ENCODE peak calls at places on chromosome 7, in nine cellular contexts. R is IMR-90, Q is H1, I is suprapubic skin, T is right lobe of liver, B is NB4, J is heart left ventricle, P is ovary, D is esophagus squamous epithelium. A is an unnamed sample.

GRCh38 chr7:122532406-122533269 is 166.3 kb downstream of the RNF133 start:
- DNase-seq in R (peak), Q (no peak), I (no peak), T (no peak), B (peak), J (no peak), P (no peak), D (no peak), A (no peak)

GRCh38 chr7:120052884-120053382 is 220.0 kb upstream of the KCND2 start:
- DNase-seq in R (peak), Q (no peak), I (peak), T (no peak), B (peak), J (no peak), P (peak), D (no peak), A (no peak)

GRCh38 chr7:29146082-29146706 is at the start of gene CPVL:
- DNase-seq in R (no peak), Q (peak), I (peak), T (peak), B (no peak), J (peak), P (peak), D (no peak), A (peak)

GRCh38 chr7:13049946-13050345 is 362.5 kb downstream of the ARL4A start:
- DNase-seq in R (no peak), Q (no peak), I (no peak), T (no peak), B (no peak), J (no peak), P (no peak), D (no peak), A (no peak)

GRCh38 chr7:99737726-99738125 is 2.7 kb upstream of the CYP3A7 start:
- DNase-seq in R (no peak), Q (no peak), I (no peak), T (no peak), B (no peak), J (no peak), P (no peak), D (no peak), A (no peak)

GRCh38 chr7:85000973-85001372 is 185.9 kb downstream of the SEMA3D start:
- DNase-seq in R (no peak), Q (no peak), I (no peak), T (no peak), B (no peak), J (no peak), P (no peak), D (no peak), A (no peak)

GRCh38 chr7:87364246-87364645 is 18.8 kb downstream of the CROT start:
- DNase-seq in R (no peak), Q (no peak), I (no peak), T (no peak), B (no peak), J (no peak), P (no peak), D (no peak), A (no peak)

GRCh38 chr7:3432916-3433315 is 131.9 kb downstream of the SDK1 start:
- DNase-seq in R (no peak), Q (no peak), I (no peak), T (no peak), B (no peak), J (no peak), P (no peak), D (no peak), A (no peak)

GRCh38 chr7:87004956-87005355 is 54.5 kb downstream of the ELAPOR2 start:
- DNase-seq in R (no peak), Q (no peak), I (no peak), T (no peak), B (no peak), J (no peak), P (no peak), D (no peak), A (no peak)

GRCh38 chr7:99679400-99680191 is at the start of gene CYP3A5:
- DNase-seq in R (no peak), Q (no peak), I (peak), T (peak), B (peak), J (no peak), P (no peak), D (no peak), A (no peak)

GRCh38 chr7:87648316-87648715 is 20.1 kb downstream of the RUNDC3B start:
- DNase-seq in R (no peak), Q (no peak), I (no peak), T (no peak), B (no peak), J (no peak), P (no peak), D (no peak), A (no peak)

GRCh38 chr7:7228967-7229366 is 46.6 kb downstream of the C1GALT1 start:
- DNase-seq in R (no peak), Q (no peak), I (no peak), T (no peak), B (no peak), J (no peak), P (no peak), D (no peak), A (no peak)

GRCh38 chr7:30363778-30364563 is 79.6 kb downstream of the ZNRF2 start:
- DNase-seq in R (no peak), Q (no peak), I (no peak), T (no peak), B (no peak), J (no peak), P (no peak), D (no peak), A (no peak)

GRCh38 chr7:36615877-36616276 is 108.4 kb downstream of the AOAH start:
- DNase-seq in R (no peak), Q (no peak), I (no peak), T (no peak), B (no peak), J (no peak), P (no peak), D (no peak), A (no peak)

GRCh38 chr7:39651262-39651661 is 27.9 kb downstream of the RALA start:
- DNase-seq in R (peak), Q (no peak), I (no peak), T (no peak), B (no peak), J (no peak), P (no peak), D (no peak), A (no peak)

GRCh38 chr7:19066109-19066508 is 51.3 kb downstream of the TWIST1 start:
- DNase-seq in R (peak), Q (no peak), I (no peak), T (no peak), B (no peak), J (no peak), P (no peak), D (no peak), A (no peak)

GRCh38 chr7:90453931-90454330 is 15.5 kb upstream of the PTTG1IP2 start:
- DNase-seq in R (no peak), Q (no peak), I (no peak), T (no peak), B (no peak), J (no peak), P (no peak), D (no peak), A (no peak)

GRCh38 chr7:140197218-140197890 is 20.6 kb upstream of the KDM7A start:
- DNase-seq in R (no peak), Q (no peak), I (no peak), T (no peak), B (no peak), J (no peak), P (no peak), D (no peak), A (no peak)

GRCh38 chr7:2092279-2092678 is 140.5 kb downstream of the MAD1L1 start:
- DNase-seq in R (no peak), Q (no peak), I (no peak), T (no peak), B (no peak), J (no peak), P (no peak), D (no peak), A (no peak)

GRCh38 chr7:157527235-157527634 is 190.4 kb downstream of the DNAJB6 start:
- DNase-seq in R (no peak), Q (no peak), I (no peak), T (no peak), B (no peak), J (no peak), P (no peak), D (no peak), A (no peak)

GRCh38 chr7:157524731-157525130 is 187.9 kb downstream of the DNAJB6 start:
- DNase-seq in R (no peak), Q (no peak), I (no peak), T (no peak), B (no peak), J (no peak), P (no peak), D (no peak), A (no peak)

GRCh38 chr7:157523766-157524421 is 187.1 kb downstream of the DNAJB6 start:
- DNase-seq in R (no peak), Q (no peak), I (peak), T (no peak), B (no peak), J (no peak), P (no peak), D (no peak), A (peak)

GRCh38 chr7:157526604-157527003 is 189.8 kb downstream of the DNAJB6 start:
- DNase-seq in R (no peak), Q (no peak), I (no peak), T (no peak), B (no peak), J (no peak), P (no peak), D (no peak), A (peak)

DNA sequence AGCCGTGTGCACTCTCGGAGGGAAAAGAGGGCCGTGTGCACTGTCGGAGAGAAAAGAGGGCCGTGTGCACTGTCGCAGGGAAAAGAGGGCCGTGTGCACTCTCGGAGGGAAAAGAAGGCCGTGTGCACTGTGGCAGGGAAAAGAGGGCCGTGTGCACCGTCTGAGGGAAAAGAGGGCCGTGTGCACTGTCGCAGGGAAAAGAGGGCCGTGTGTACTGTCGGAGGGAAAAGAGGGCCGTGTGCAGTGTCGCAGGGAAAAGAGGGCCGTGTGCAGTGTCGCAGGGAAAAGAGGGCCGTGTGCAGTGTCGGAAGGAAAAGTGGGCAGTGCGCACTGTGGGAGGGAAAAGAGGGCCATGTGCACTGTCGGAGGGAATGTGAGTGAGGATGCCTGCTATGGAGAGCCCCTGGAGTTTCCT is 188.7 kb downstream of the DNAJB6 start:
- DNase-seq in R (no peak), Q (no peak), I (no peak), T (no peak), B (peak), J (no peak), P (no peak), D (no peak), A (no peak)
- H3K4me3 ChIP-seq in R (no peak), Q (no peak), I (no peak), T (no peak), B (no peak), J (no peak), P (no peak), D (no peak), A (no peak)

DNA sequence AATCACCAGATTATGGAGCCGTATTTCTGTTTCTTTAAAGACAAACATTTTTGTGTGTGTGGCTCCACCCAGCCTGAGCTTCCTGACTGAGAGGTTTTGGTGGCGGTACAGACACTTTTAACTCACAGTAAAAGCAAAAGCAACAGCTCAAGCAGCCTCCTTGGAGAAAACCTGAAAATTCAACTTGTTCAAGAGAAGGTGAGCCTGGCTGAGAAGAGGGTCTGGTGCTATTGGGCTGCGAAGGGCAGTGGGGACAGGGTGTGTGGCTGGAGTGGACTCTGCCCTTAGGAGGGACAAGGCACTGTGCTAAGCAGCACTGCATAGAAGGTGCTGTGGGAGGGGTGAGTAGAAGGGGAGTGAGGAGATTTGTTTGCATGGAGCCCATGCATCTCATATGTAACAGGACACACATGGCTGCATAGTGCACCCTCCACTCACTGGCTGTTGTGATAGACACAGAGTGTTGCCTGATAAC is at the start of gene GIMAP7:
- DNase-seq in R (no peak), Q (no peak), I (no peak), T (no peak), B (no peak), J (peak), P (no peak), D (no peak), A (no peak)
- TF ChIP-seq POLR2A in R (no peak), Q (no peak), I (no peak), T (no peak), B (no peak), J (no peak), P (no peak), D (peak), A (no peak)

GRCh38 chr7:52917982-52918578 is 117.4 kb upstream of the POM121L12 start:
- DNase-seq in R (no peak), Q (no peak), I (no peak), T (no peak), B (peak), J (no peak), P (no peak), D (no peak), A (no peak)
- TF ChIP-seq CTCF in R (no peak), Q (peak), I (no peak), T (no peak), B (peak), J (no peak), P (no peak), D (no peak), A (no peak)

DNA sequence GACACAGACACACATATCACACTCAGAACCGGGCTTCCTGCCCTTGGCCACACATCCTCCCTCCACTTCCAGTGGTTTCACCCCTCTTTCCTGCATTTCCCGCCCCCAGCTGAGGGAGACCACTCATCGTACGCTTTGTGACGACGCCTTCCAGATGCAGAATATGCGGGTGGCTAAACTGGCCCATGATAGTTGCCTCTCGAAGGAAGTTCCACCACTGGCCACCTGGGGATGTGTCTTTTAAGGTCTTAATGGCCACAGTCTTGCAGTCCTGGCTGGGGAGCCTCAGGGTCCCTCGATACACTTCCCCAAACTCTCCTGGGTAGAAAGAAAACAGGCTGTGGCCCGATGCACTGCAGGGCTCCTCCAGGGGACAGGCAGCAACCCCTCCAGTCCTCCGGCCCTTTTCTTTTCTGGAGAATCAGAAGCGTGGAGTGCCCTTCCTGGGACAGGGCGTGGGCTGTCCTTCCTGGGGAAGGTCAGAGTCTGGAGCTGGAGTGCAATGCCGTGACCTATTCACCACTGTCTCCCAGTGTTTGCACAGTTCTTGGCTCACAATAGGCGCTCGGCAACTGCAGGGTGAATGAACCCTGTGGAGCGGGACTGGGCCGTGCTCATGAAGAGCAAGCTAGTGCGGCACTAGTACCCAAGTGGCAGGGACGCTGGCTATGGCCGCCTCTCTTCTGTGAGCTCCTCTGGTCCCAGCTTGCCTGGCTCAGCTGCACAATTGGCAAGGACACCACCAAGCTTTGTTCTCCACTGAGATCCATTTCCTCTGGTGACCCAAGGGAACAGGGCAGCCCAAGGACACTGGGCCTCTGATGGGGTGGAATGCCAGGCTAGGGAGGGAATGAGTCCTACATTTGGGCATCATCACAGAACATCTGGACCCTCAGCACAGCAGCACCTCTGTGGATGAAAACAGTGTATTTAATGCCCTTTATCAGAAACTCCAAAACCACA is 13.2 kb downstream of the EPHA1 start:
- DNase-seq in R (no peak), Q (no peak), I (no peak), T (peak), B (peak), J (no peak), P (no peak), D (no peak), A (peak)
- H3K4me3 ChIP-seq in R (no peak), Q (no peak), I (no peak), T (peak), B (no peak), J (no peak), P (no peak), D (no peak), A (no peak)

GRCh38 chr7:5526190-5527037 is 102.8 kb upstream of the TNRC18 start:
- DNase-seq in R (peak), Q (no peak), I (no peak), T (peak), B (peak), J (peak), P (peak), D (no peak), A (peak)
- TF ChIP-seq POLR2A in R (no peak), Q (no peak), I (no peak), T (peak), B (peak), J (no peak), P (no peak), D (peak), A (no peak)

GRCh38 chr7:15305002-15305600 is 256.7 kb downstream of the AGMO start:
- DNase-seq in R (peak), Q (no peak), I (no peak), T (peak), B (peak), J (peak), P (peak), D (no peak), A (peak)
- TF ChIP-seq CTCF in R (peak), Q (no peak), I (peak), T (peak), B (peak), J (peak), P (peak), D (peak), A (no peak)

DNA sequence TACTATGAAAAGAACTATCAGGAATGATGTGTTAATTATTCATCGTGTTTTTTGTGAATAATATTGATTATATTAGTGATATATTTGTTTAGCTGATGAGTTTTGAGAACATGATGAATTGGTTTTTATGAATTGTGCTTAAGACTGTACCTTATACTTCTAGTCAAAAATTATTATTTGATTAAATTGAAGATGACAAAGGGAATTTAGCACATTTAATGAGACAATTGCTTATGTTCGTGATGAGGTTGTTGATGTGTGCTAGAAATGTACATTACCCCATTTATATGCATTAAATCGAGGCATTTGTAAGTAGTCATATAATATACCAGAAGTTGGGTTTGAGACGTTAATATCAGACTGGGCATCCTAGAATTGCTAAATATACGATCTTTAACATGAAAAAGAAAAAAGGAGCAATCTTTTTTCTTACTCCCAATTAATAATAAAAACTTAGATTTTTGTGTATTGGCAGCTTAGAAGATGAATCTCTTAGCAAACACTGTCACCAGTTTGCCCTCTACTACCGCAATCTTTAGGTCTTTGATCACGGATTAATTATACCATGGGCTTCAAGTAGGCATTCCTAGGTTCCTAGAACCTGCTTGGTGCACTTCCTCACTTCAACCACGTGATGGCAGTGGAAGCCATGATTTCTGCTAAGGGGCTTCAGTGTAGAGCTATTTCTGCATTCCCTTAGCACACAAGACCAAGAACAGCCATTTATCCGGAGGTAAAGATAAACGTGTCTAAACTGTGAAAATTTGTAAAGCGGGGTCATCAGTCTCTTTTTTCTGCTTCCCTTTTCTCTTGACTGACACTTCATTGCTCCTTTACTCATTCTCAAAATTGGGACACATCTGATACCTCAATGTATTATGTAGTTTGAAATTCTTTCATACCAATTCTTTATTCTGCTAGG is 1.6 kb downstream of the KLHDC10 start:
- DNase-seq in R (peak), Q (peak), I (no peak), T (no peak), B (peak), J (peak), P (peak), D (no peak), A (no peak)
- H3K4me3 ChIP-seq in R (no peak), Q (peak), I (peak), T (peak), B (peak), J (peak), P (peak), D (peak), A (no peak)

GRCh38 chr7:94333810-94334209 is 60.9 kb upstream of the COL1A2 start:
- DNase-seq in R (peak), Q (no peak), I (no peak), T (no peak), B (no peak), J (no peak), P (no peak), D (no peak), A (no peak)

GRCh38 chr7:94335586-94335985 is 59.1 kb upstream of the COL1A2 start:
- DNase-seq in R (peak), Q (no peak), I (no peak), T (no peak), B (no peak), J (no peak), P (no peak), D (no peak), A (no peak)

GRCh38 chr7:94338921-94339371 is 55.7 kb upstream of the COL1A2 start:
- DNase-seq in R (peak), Q (no peak), I (no peak), T (no peak), B (no peak), J (no peak), P (no peak), D (no peak), A (no peak)

GRCh38 chr7:94332571-94332970 is 62.1 kb upstream of the COL1A2 start:
- DNase-seq in R (no peak), Q (no peak), I (no peak), T (no peak), B (no peak), J (no peak), P (no peak), D (no peak), A (no peak)

DNA sequence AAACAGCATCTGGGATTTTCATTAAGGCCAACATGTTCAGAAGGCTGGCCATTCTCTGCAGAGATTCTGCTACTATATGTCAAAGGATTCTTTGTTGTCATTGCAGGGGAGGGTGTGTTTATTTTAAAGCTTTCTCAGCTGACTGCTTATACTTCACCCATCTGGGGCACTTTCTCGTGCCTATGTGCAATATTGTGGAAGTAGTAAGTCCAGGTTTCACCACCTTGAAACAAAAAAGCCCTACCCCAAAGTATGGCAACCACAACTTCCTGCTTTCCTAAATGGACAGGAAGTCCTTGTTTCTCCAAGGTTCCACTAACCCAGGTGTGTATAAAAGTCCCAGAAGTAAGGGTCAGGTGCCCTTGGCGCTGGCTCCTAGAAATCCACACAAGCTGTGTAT is 58.7 kb upstream of the COL1A2 start:
- DNase-seq in R (peak), Q (no peak), I (no peak), T (no peak), B (no peak), J (no peak), P (no peak), D (no peak), A (no peak)
- TF ChIP-seq POLR2A in R (no peak), Q (no peak), I (no peak), T (no peak), B (no peak), J (no peak), P (no peak), D (no peak), A (no peak)

A was measured in lower leg skin.